ENCODE peak calls at places on chromosome 6, in six cellular contexts. H is retinal pigment epithelial cell, Q is NCI-H460, A is heart right ventricle, B is KG1, P is AG09319. E is an unnamed sample.

GRCh38 chr6:135630789-135631376 is 133.3 kb upstream of the AHI1 start:
- DNase-seq in H (no peak), Q (no peak), A (no peak), B (no peak), P (no peak), E (no peak)

GRCh38 chr6:140193269-140193668 is 818.8 kb upstream of the CITED2 start:
- DNase-seq in H (no peak), Q (no peak), A (no peak), B (no peak), P (no peak), E (no peak)

GRCh38 chr6:85126448-85127178 is 323.3 kb upstream of the NT5E start:
- DNase-seq in H (no peak), Q (peak), A (peak), B (no peak), P (peak), E (no peak)

GRCh38 chr6:13794184-13794583 is 20.2 kb downstream of the MCUR1 start:
- DNase-seq in H (peak), Q (peak), A (no peak), B (no peak), P (no peak), E (no peak)

GRCh38 chr6:144262470-144263369 is 22.4 kb upstream of the UTRN start:
- DNase-seq in H (no peak), Q (no peak), A (no peak), B (no peak), P (no peak), E (no peak)

GRCh38 chr6:125807293-125807692 is 16.5 kb downstream of the NCOA7 start:
- DNase-seq in H (no peak), Q (no peak), A (no peak), B (no peak), P (no peak), E (no peak)

GRCh38 chr6:39861663-39862062 is 69.5 kb downstream of the DAAM2 start:
- DNase-seq in H (no peak), Q (no peak), A (no peak), B (no peak), P (no peak), E (no peak)

GRCh38 chr6:26017567-26017966 is 55.0 kb downstream of the TRIM38 start:
- DNase-seq in H (no peak), Q (no peak), A (peak), B (no peak), P (no peak), E (no peak)

GRCh38 chr6:41494212-41495115 is 51.7 kb upstream of the FOXP4 start:
- DNase-seq in H (no peak), Q (no peak), A (no peak), B (no peak), P (no peak), E (no peak)

GRCh38 chr6:145813285-145814034 is 1.1 kb downstream of the FBXO30 start:
- DNase-seq in H (no peak), Q (peak), A (no peak), B (peak), P (no peak), E (peak)

GRCh38 chr6:155549928-155550327 is 94.3 kb upstream of the NOX3 start:
- DNase-seq in H (no peak), Q (no peak), A (no peak), B (no peak), P (no peak), E (no peak)

GRCh38 chr6:12060780-12061619 is 48.9 kb downstream of the HIVEP1 start:
- DNase-seq in H (no peak), Q (peak), A (peak), B (no peak), P (no peak), E (no peak)

GRCh38 chr6:125361868-125362267 is 60.1 kb upstream of the HDDC2 start:
- DNase-seq in H (peak), Q (no peak), A (no peak), B (no peak), P (no peak), E (no peak)

GRCh38 chr6:16228043-16228442 is 10.3 kb upstream of the GMPR start:
- DNase-seq in H (no peak), Q (no peak), A (no peak), B (no peak), P (no peak), E (no peak)

GRCh38 chr6:113856571-113857564 is at the start of gene MARCKS:
- DNase-seq in H (peak), Q (peak), A (peak), B (no peak), P (peak), E (no peak)

GRCh38 chr6:30711758-30712380 is 5.2 kb downstream of the MDC1 start:
- DNase-seq in H (no peak), Q (no peak), A (no peak), B (no peak), P (no peak), E (no peak)

GRCh38 chr6:123636282-123636681 is 468 bp downstream of the TRDN start:
- DNase-seq in H (no peak), Q (no peak), A (no peak), B (no peak), P (no peak), E (no peak)

GRCh38 chr6:33443025-33443424 is 11.4 kb upstream of the ZBTB9 start:
- DNase-seq in H (no peak), Q (no peak), A (no peak), B (no peak), P (no peak), E (no peak)

GRCh38 chr6:117425431-117426153 is at the start of gene ROS1:
- DNase-seq in H (no peak), Q (no peak), A (no peak), B (no peak), P (no peak), E (no peak)

GRCh38 chr6:141561154-141561553 is 571.6 kb upstream of the GJE1 start:
- DNase-seq in H (no peak), Q (no peak), A (no peak), B (no peak), P (no peak), E (no peak)

GRCh38 chr6:1116149-1116548 is 195.7 kb upstream of the FOXQ1 start:
- DNase-seq in H (no peak), Q (no peak), A (no peak), B (no peak), P (no peak), E (no peak)

GRCh38 chr6:138691595-138692057 is 81.9 kb upstream of the CCDC28A start:
- DNase-seq in H (peak), Q (no peak), A (no peak), B (no peak), P (peak), E (no peak)

GRCh38 chr6:141244366-141244765 is 888.4 kb upstream of the GJE1 start:
- DNase-seq in H (no peak), Q (no peak), A (no peak), B (no peak), P (no peak), E (no peak)

GRCh38 chr6:123662757-123663156 is 26.0 kb upstream of the TRDN start:
- DNase-seq in H (no peak), Q (no peak), A (no peak), B (no peak), P (no peak), E (no peak)

GRCh38 chr6:52498538-52499017 is 78.3 kb downstream of the TRAM2 start:
- DNase-seq in H (no peak), Q (no peak), A (no peak), B (no peak), P (no peak), E (no peak)

GRCh38 chr6:159501558-159501957 is 191.5 kb downstream of the SOD2 start:
- DNase-seq in H (no peak), Q (no peak), A (no peak), B (no peak), P (no peak), E (no peak)

GRCh38 chr6:71404145-71404966 is 115.7 kb downstream of the OGFRL1 start:
- DNase-seq in H (peak), Q (peak), A (no peak), B (no peak), P (no peak), E (peak)

GRCh38 chr6:112331306-112331705 is 15.8 kb upstream of the RFPL4B start:
- DNase-seq in H (no peak), Q (no peak), A (no peak), B (no peak), P (no peak), E (no peak)

GRCh38 chr6:5453531-5453930 is 192.2 kb downstream of the FARS2 start:
- DNase-seq in H (peak), Q (no peak), A (no peak), B (no peak), P (no peak), E (no peak)

GRCh38 chr6:16043171-16044142 is 85.4 kb upstream of the MYLIP start:
- DNase-seq in H (peak), Q (no peak), A (no peak), B (no peak), P (no peak), E (no peak)

GRCh38 chr6:154143753-154144152 is 104.7 kb downstream of the OPRM1 start:
- DNase-seq in H (no peak), Q (no peak), A (no peak), B (no peak), P (no peak), E (no peak)

GRCh38 chr6:15249371-15250019 is 3.6 kb downstream of the JARID2 start:
- DNase-seq in H (no peak), Q (no peak), A (no peak), B (peak), P (no peak), E (no peak)

GRCh38 chr6:35751594-35751993 is 14.8 kb downstream of the ARMC12 start:
- DNase-seq in H (no peak), Q (no peak), A (no peak), B (no peak), P (no peak), E (no peak)

GRCh38 chr6:84804720-84805119 is 40.3 kb upstream of the TBX18 start:
- DNase-seq in H (no peak), Q (no peak), A (no peak), B (no peak), P (no peak), E (no peak)

GRCh38 chr6:43078651-43079050 is 2.5 kb downstream of the PTK7 start:
- DNase-seq in H (no peak), Q (no peak), A (no peak), B (no peak), P (no peak), E (no peak)

GRCh38 chr6:50816115-50816675 is 2.5 kb upstream of the TFAP2B start:
- DNase-seq in H (peak), Q (peak), A (peak), B (peak), P (peak), E (peak)

GRCh38 chr6:81894788-81895221 is 142.3 kb upstream of the TENT5A start:
- DNase-seq in H (no peak), Q (no peak), A (peak), B (no peak), P (no peak), E (no peak)

GRCh38 chr6:7647504-7647903 is 57.5 kb downstream of the SNRNP48 start:
- DNase-seq in H (no peak), Q (no peak), A (no peak), B (no peak), P (no peak), E (no peak)